ENCODE peak calls at places on chromosomes 6 and 20, in four cellular contexts. C, W, Z and E are unnamed samples.

GRCh38 chr6:64013061-64013410 is 377.4 kb downstream of the PHF3 start:
- DNase-seq in W (no peak), Z (no peak), C (no peak), E (no peak)

GRCh38 chr20:62745959-62746288 is 37.3 kb downstream of the NTSR1 start:
- DNase-seq in C (no peak), W (no peak), Z (no peak), E (no peak)

GRCh38 chr20:62711703-62712101 is 3.1 kb downstream of the NTSR1 start:
- DNase-seq in C (no peak), W (no peak), Z (no peak), E (no peak)

GRCh38 chr6:14658909-14659561 is 541.5 kb downstream of the CD83 start:
- DNase-seq in C (no peak), W (no peak), Z (no peak), E (no peak)

GRCh38 chr6:20416567-20417345 is 15.1 kb downstream of the E2F3 start:
- DNase-seq in C (no peak), W (no peak), Z (no peak), E (no peak)

GRCh38 chr6:15457903-15458530 is 204.8 kb downstream of the DTNBP1 start:
- DNase-seq in C (peak), Z (no peak), W (no peak), E (no peak)

GRCh38 chr6:152271681-152272464 is 365.3 kb downstream of the SYNE1 start:
- DNase-seq in W (no peak), C (peak), Z (no peak), E (no peak)

GRCh38 chr6:158358450-158359077 is 46.3 kb downstream of the TULP4 start:
- DNase-seq in C (no peak), Z (no peak), W (no peak), E (no peak)

GRCh38 chr6:23990158-23990557 is 135.9 kb upstream of the NRSN1 start:
- DNase-seq in C (no peak), W (no peak), Z (no peak), E (no peak)

GRCh38 chr20:53748176-53748575 is 154.5 kb upstream of the ZNF217 start:
- DNase-seq in C (no peak), W (no peak), Z (no peak), E (no peak)

GRCh38 chr6:154528286-154528915 is 17.9 kb upstream of the CNKSR3 start:
- DNase-seq in Z (no peak), C (no peak), W (no peak), E (no peak)

GRCh38 chr20:58447733-58448391 is 58.8 kb downstream of the VAPB start:
- DNase-seq in W (peak), Z (peak), C (no peak), E (peak)
- TF ChIP-seq JUNB in W (no peak), Z (no peak), C (no peak), E (no peak)

GRCh38 chr6:52554684-52555280 is 22.1 kb downstream of the TRAM2 start:
- DNase-seq in W (no peak), C (no peak), Z (no peak), E (no peak)
- TF ChIP-seq JUNB in W (no peak), C (no peak), Z (no peak), E (no peak)

GRCh38 chr6:159931112-159931511 is 37.8 kb upstream of the IGF2R start:
- DNase-seq in W (no peak), Z (no peak), C (peak), E (no peak)

GRCh38 chr6:159926542-159927203 is 35.9 kb downstream of the MAS1 start:
- DNase-seq in Z (no peak), C (no peak), W (no peak), E (no peak)

GRCh38 chr6:159934181-159934580 is 34.7 kb upstream of the IGF2R start:
- DNase-seq in W (no peak), Z (no peak), C (no peak), E (no peak)

GRCh38 chr6:159933077-159933476 is 35.8 kb upstream of the IGF2R start:
- DNase-seq in C (no peak), W (no peak), Z (no peak), E (no peak)

GRCh38 chr6:159929819-159930218 is 39.0 kb downstream of the MAS1 start:
- DNase-seq in C (peak), W (no peak), Z (no peak), E (no peak)
- TF ChIP-seq JUNB in C (peak), W (no peak), Z (no peak), E (no peak)

DNA sequence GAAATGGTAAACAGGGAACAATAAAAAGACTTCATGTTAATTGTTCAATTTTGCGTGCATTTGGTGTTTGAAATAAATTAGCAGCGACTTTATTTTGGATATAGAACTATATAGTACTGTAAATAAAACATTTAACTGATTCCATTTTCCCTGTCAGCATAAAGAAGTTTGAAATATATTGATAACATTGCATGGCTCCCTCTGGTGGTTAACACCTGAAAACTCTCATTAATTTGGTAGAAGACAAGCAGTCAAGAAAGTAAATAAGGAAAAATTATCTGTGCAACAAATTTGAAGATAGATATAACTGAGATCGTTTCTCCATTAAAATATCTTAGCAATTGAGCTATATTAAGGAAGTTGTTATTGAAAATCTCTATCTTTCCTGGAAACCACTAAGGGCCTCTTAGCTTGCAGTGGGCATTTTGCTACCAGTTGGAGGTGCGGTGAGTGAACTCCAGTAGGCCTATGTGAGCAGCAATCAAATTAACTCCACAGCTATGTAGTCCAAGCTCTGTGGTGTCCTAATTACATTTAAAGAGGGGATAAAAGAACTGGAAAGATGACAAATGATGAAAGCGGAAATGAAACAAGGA is 435.7 kb upstream of the FKBP1C start:
- DNase-seq in Z (peak), C (no peak), W (peak), E (peak)
- TF ChIP-seq JUNB in Z (no peak), C (no peak), W (no peak), E (no peak)

GRCh38 chr6:97563529-97563928 is 280.5 kb upstream of the MMS22L start:
- DNase-seq in Z (no peak), W (no peak), C (no peak), E (no peak)
- TF ChIP-seq JUNB in Z (no peak), W (no peak), C (no peak), E (no peak)

DNA sequence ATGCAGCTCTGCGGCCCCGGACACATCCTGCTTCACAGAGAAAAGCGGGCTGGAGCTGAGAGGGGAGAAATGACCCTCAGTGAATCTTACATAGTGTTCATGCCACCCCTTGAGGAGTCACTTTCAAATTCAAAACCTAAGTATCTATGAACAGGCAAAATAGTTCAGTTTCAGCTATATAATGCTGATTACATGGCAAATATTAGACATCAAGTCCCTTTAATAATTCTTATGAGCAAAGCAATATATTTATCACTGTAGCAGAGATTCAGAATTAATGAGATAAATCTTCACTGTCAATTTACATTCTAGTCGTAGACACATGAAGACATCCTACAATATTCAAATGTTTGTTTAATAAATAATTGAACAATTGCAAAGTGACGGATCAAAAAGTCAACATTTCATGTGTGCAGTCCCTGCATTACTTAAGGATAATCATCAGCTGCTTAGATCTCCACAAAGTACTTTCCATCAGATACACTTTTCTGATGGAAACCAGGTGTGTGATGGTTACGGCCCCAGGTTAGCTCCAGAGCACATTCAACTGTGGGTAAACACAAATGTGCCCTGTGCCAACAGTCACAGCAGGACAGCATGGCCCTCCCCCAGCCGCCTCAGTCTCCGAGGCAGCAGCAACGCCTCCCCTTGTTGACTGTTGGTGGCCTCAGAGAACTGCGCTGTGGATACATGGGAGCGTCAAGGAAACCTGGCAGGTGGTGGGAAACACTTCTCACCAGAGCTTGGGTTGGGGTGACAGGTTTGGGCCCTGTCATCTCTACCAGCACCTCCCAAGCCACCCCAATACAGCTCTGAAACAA is 787 bp upstream of the PRR18 start:
- DNase-seq in W (no peak), C (no peak), Z (peak), E (peak)
- TF ChIP-seq JUNB in W (no peak), C (no peak), Z (no peak), E (no peak)

DNA sequence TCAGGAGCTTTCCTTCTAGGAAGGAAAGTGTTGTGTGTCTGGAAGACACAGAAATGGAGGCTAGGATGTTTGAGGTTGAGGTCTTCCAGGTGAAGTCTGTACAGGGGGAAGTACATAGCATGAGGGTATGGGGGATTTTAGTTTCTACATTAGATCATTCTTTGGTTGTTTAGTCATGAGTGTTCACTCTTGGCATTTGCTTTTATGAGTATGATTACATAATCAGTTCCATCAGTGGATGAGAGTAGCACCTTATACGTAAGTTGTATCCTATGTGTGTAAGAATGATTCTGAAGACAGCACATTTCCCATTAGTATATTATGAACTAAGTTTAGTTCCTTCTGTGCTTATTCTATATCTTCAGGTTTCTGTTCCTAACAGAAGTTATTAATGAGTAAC is 1.9 kb downstream of the CDYL start:
- DNase-seq in W (no peak), Z (no peak), C (no peak), E (no peak)
- TF ChIP-seq JUNB in W (no peak), Z (no peak), C (peak), E (no peak)

DNA sequence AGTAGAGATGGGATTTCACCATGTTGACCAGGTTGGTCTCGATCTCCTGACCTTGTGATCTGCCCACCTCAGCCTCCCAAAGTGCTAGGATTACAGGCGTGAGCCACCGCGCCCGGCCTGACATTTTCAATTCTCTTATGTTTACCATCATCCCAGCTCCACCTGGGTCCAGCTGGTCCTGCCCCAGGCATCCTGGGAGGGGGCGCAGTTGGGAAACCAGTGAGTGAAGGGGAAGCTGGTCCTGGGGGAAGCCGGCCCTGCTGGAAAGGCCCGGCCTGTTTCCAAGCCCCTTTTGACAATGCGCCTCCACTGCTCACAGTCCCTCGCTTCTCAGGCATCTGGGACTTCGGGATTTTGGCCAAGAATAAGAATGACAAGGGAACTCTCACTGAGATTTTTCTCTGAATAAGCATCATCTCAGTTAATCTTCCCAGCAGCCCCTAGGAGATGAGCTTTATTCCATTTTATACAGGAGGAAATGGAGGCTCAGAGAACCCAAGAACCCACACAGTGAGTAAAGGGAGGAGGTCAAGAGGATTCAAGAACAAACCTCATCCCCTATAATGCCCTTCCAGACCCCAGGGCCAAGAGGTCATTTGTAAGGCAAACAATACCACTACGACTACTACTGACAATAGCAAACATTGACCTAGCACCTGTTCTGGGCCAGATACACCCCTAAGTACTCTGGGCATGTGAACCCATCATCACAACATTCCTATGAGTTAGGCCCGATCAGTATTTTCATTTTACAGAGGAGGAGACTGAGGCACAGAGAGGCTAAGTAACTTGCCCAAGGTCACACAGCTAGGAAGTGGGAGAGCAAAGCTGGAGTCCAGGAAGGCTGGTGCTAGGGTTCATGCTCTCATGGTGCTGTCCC is 14.0 kb downstream of the SLC13A3 start:
- DNase-seq in C (no peak), W (no peak), Z (peak), E (no peak)
- TF ChIP-seq JUNB in C (no peak), W (no peak), Z (no peak), E (no peak)

DNA sequence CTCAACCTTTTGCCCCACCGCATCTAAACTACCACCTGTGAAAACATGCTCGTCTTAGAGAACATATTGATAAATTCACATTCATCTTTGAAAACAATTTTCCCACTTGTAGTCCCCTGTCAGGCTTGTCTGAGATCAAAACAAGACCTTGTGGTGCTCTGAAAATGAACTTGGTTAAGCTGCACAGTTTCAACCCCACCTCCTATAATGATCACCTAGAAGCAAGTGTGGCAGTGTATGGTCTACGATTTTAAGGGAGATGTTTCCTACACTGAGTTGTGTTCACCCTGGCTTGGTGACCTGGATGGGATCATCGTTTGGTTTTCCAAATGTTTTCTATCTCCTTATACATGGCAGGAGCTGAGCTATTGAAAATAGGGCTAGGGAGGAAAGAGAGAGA is 539.4 kb downstream of the DOK5 start:
- DNase-seq in C (no peak), Z (no peak), W (no peak), E (no peak)
- TF ChIP-seq JUNB in C (no peak), Z (no peak), W (no peak), E (no peak)

GRCh38 chr20:42370086-42370485 is 751.9 kb upstream of the CHD6 start:
- DNase-seq in Z (no peak), C (no peak), W (no peak), E (no peak)

GRCh38 chr20:42364446-42364845 is 746.3 kb upstream of the CHD6 start:
- DNase-seq in C (no peak), Z (no peak), W (no peak), E (no peak)

GRCh38 chr20:42368910-42369309 is 750.7 kb upstream of the CHD6 start:
- DNase-seq in C (no peak), W (no peak), Z (no peak), E (no peak)

GRCh38 chr20:42361402-42361801 is 743.2 kb upstream of the CHD6 start:
- DNase-seq in Z (no peak), W (no peak), C (no peak), E (no peak)

GRCh38 chr20:42366626-42367025 is 748.4 kb upstream of the CHD6 start:
- DNase-seq in W (no peak), C (no peak), Z (no peak), E (no peak)
- TF ChIP-seq JUNB in W (no peak), C (no peak), Z (no peak), E (no peak)